ENCODE peak calls at places on chromosomes 13 and 19, in six cellular contexts. D is esophagus squamous epithelium, J is cardiac muscle cell, L is psoas muscle, O is thyroid gland, S is brain microvascular endothelial cell. X is an unnamed sample.

GRCh38 chr13:75196112-75196855 is 285.7 kb downstream of the TBC1D4 start:
- DNase-seq in D (no peak), J (peak; percentile 89), O (no peak), S (peak; percentile 73), L (no peak), X (no peak)

GRCh38 chr13:108834193-108834592 is 204.8 kb downstream of the MYO16 start:
- DNase-seq in D (no peak), J (no peak), S (no peak), L (no peak), O (no peak), X (no peak)

GRCh38 chr19:58582985-58583384 is 9.8 kb upstream of the MZF1 start:
- DNase-seq in D (no peak), S (no peak), O (no peak), J (no peak), L (no peak), X (no peak)

GRCh38 chr19:3613765-3614661 is 7.3 kb upstream of the TBXA2R start:
- DNase-seq in D (no peak), O (no peak), J (no peak), S (no peak), L (no peak), X (no peak)

GRCh38 chr13:52455677-52456041 is 381 bp downstream of the CKAP2 start:
- DNase-seq in J (peak; percentile 71), L (peak; percentile 66), D (peak; percentile 45), O (peak; percentile 71), S (peak; percentile 37), X (peak; percentile 8)

GRCh38 chr19:6274756-6275155 is 5.0 kb downstream of the MLLT1 start:
- DNase-seq in S (no peak), J (no peak), L (peak; percentile 60), D (no peak), O (no peak), X (no peak)

GRCh38 chr13:98576963-98577822 is at the start of gene STK24:
- DNase-seq in O (peak; percentile 69), J (peak; percentile 84), L (peak; percentile 82), D (no peak), S (peak; percentile 57), X (no peak)

GRCh38 chr13:29702912-29703351 is 107.4 kb upstream of the SLC7A1 start:
- DNase-seq in L (peak; percentile 38), O (no peak), D (no peak), S (peak; percentile 92), J (peak; percentile 93), X (peak; percentile 91)

GRCh38 chr13:51502206-51502651 is 49.4 kb upstream of the INTS6 start:
- DNase-seq in S (no peak), D (no peak), L (no peak), J (no peak), O (no peak), X (no peak)

GRCh38 chr13:36612242-36612641 is 61.6 kb upstream of the SERTM1 start:
- DNase-seq in J (no peak), O (no peak), L (no peak), S (no peak), D (no peak), X (no peak)

GRCh38 chr19:5968431-5969373 is 9.2 kb downstream of the RANBP3 start:
- DNase-seq in D (no peak), J (no peak), L (no peak), O (peak; percentile 78), S (no peak), X (no peak)

GRCh38 chr19:6044056-6044805 is 66.1 kb downstream of the RFX2 start:
- DNase-seq in J (no peak), O (no peak), L (no peak), S (no peak), D (no peak), X (no peak)

GRCh38 chr19:18662972-18663732 is 20.3 kb upstream of the CRTC1 start:
- DNase-seq in J (no peak), O (no peak), S (no peak), L (no peak), D (no peak), X (no peak)

GRCh38 chr13:106573855-106574254 is 5.9 kb upstream of the ARGLU1 start:
- DNase-seq in D (no peak), J (peak; percentile 55), O (peak; percentile 92), L (peak; percentile 55), S (no peak), X (no peak)

GRCh38 chr19:50327461-50328256 is 1.5 kb downstream of the KCNC3 start:
- DNase-seq in L (no peak), J (no peak), S (no peak), O (no peak), D (no peak), X (no peak)

GRCh38 chr19:50331187-50332013 is 2.2 kb upstream of the KCNC3 start:
- DNase-seq in O (no peak), J (no peak), D (no peak), S (no peak), L (no peak), X (no peak)

GRCh38 chr19:50330365-50331078 is 1.3 kb upstream of the KCNC3 start:
- DNase-seq in J (peak; percentile 75), D (no peak), S (no peak), O (peak; percentile 93), L (peak; percentile 83), X (no peak)

GRCh38 chr19:50328257-50329145 is 676 bp downstream of the KCNC3 start:
- DNase-seq in D (no peak), J (no peak), O (peak; percentile 37), L (no peak), S (no peak), X (no peak)

GRCh38 chr19:50329146-50329925 is at the start of gene KCNC3:
- DNase-seq in D (peak; percentile 97), O (peak; percentile 100), S (peak; percentile 98), J (peak; percentile 99), L (peak; percentile 99), X (peak; percentile 44)
- TF ChIP-seq CTCF in D (no peak), O (no peak), S (no peak), J (no peak), L (no peak), X (no peak)

GRCh38 chr19:29687897-29688728 is 22.9 kb downstream of the PLEKHF1 start:
- DNase-seq in O (no peak), D (no peak), L (no peak), S (peak; percentile 51), J (peak; percentile 73), X (no peak)

GRCh38 chr19:29683009-29683408 is 17.7 kb downstream of the PLEKHF1 start:
- DNase-seq in D (no peak), O (no peak), J (peak; percentile 34), S (peak; percentile 15), L (no peak), X (no peak)

GRCh38 chr19:29685326-29685725 is 20.1 kb downstream of the PLEKHF1 start:
- DNase-seq in L (no peak), D (no peak), S (no peak), O (no peak), J (peak; percentile 40), X (no peak)

GRCh38 chr19:29687244-29687896 is 22.1 kb downstream of the PLEKHF1 start:
- DNase-seq in S (peak; percentile 95), D (no peak), J (peak; percentile 98), L (peak; percentile 83), O (no peak), X (peak; percentile 90)

DNA sequence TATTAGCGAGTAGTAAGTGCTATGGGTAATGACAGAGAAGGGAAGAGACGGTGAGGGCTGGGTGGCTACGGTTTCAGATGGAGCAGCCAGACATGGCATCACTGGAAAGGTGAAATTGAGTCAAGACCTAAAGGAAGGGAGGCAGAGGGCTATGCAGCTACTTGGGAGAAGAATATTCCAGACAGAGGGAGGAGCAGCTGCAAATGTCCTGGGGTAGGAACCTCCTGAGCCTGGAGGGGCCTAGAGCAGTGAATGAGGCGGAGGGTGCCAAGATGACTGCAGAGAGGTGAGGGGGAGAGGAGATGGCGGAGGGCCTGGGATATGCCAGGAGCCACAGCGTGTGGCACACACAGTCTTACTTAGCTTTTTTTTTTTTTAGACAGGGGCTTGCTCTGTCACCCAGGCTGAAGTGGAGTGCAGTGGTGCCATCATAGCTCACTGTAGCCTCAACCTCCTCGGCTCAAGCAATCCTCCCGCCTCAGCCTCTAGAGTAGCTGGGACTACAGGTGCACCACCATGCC is 21.1 kb downstream of the PLEKHF1 start:
- DNase-seq in S (no peak), D (no peak), O (no peak), J (no peak), L (no peak), X (no peak)
- H3K4me3 ChIP-seq in S (no peak overlapping the region), D (no peak overlapping the region), O (no peak overlapping the region), J (no peak overlapping the region), L (no peak overlapping the region), X (no peak overlapping the region)

DNA sequence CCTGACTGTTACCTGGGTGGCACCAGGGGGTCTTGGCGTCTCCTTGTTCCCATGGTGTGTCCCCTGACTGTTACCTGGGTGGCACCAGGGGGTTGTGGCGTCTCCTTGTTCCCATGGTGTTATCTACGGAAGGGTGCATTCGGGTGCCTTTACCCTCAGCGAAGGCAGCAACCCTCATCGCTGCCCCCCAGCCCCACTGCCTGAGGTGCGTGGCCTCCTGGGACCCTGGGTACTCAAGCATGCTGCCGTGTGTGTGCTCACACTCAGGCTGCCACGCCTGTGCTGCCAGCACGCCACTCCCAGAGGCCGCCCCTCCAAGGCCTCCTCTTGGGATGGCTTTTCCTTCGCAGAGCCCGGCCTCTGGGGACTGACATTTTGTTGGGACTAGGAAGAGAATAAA is 25.1 kb downstream of the TFDP1 start:
- DNase-seq in L (no peak), D (no peak), O (no peak), S (no peak), J (no peak), X (no peak)
- H3K36me3 ChIP-seq in L (no peaks in the 10 kb centered on the region), D (peaks cover 90% of the 10 kb centered on the region), O (peaks cover 4% of the 10 kb centered on the region), S (peaks cover 20% of the 10 kb centered on the region), J (peaks cover 6% of the 10 kb centered on the region), X (peaks cover 12% of the 10 kb centered on the region)

GRCh38 chr13:94711561-94712286 is 621 bp downstream of the SOX21 start:
- DNase-seq in D (no peak), O (peak; percentile 10), L (no peak), S (no peak), J (peak; percentile 18), X (no peak)

GRCh38 chr13:94713556-94714182 is 1.3 kb upstream of the SOX21 start:
- DNase-seq in L (no peak), J (no peak), S (no peak), D (no peak), O (no peak), X (no peak)

GRCh38 chr13:94712812-94713555 is 639 bp upstream of the SOX21 start:
- DNase-seq in D (no peak), S (no peak), J (peak; percentile 79), O (peak; percentile 34), L (peak; percentile 34), X (peak; percentile 4)

GRCh38 chr13:94712287-94712811 is at the start of gene SOX21:
- DNase-seq in O (no peak), L (no peak), J (no peak), D (no peak), S (no peak), X (no peak)

DNA sequence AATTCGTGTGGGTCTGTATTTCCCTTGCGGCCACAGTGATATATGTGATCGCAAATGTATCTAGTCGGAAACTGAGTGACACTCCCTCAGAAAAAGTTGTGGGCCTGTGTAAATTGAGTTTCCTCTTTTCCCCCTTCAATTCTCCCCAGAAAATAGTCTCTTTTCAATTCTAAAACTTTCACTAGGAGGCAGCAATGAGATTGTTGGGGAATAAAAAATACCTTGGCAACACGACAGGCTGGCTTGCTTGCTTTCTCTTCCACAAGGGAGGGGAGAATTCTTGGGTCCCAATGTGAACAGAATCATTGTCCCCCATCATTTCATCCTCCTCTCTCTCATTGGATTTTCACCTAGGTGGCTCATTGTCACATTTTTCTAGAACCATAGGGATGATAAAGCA is 3.7 kb upstream of the SOX21 start:
- DNase-seq in D (no peak), J (peak; percentile 22), S (no peak), O (no peak), L (no peak), X (no peak)
- TF ChIP-seq CTCF in D (peak; percentile 23), J (peak; percentile 33), S (peak; percentile 48), O (no peak), L (no peak), X (peak; percentile 16)

X was measured in BJ.